ENCODE peak calls at places on chromosomes 16 and 17, in nine cellular contexts. One of them, this sample, is unnamed.

GRCh38 chr17:36468903-36469635 is 17.4 kb upstream of the ZNHIT3 start:
- DNase-seq in activated CD8-positive, alpha-beta T cell treated with anti-CD3 and anti-CD28 coated beads for 36 hours: no peak
- DNase-seq in GM10248: no peak
- DNase-seq in Panc1: no peak
- DNase-seq in breast epithelium: no peak
- DNase-seq in AG04450: no peak
- DNase-seq in bronchial epithelial cell: no peak
- DNase-seq in CD8-positive, alpha-beta T cell: no peak
- DNase-seq in cardiac fibroblast: no peak
- DNase-seq in this sample: no peak

GRCh38 chr17:15942207-15942833 is 2.6 kb upstream of the ADORA2B start:
- DNase-seq in activated CD8-positive, alpha-beta T cell treated with anti-CD3 and anti-CD28 coated beads for 36 hours: no peak
- DNase-seq in GM10248: no peak
- DNase-seq in Panc1: no peak
- DNase-seq in breast epithelium: no peak
- DNase-seq in AG04450: no peak
- DNase-seq in bronchial epithelial cell: peak; percentile 62
- DNase-seq in CD8-positive, alpha-beta T cell: no peak
- DNase-seq in cardiac fibroblast: peak; percentile 58
- DNase-seq in this sample: peak; percentile 27

GRCh38 chr17:9192010-9192409 is 170.7 kb downstream of the NTN1 start:
- DNase-seq in activated CD8-positive, alpha-beta T cell treated with anti-CD3 and anti-CD28 coated beads for 36 hours: no peak
- DNase-seq in GM10248: no peak
- DNase-seq in Panc1: no peak
- DNase-seq in breast epithelium: no peak
- DNase-seq in AG04450: no peak
- DNase-seq in bronchial epithelial cell: no peak
- DNase-seq in CD8-positive, alpha-beta T cell: no peak
- DNase-seq in cardiac fibroblast: peak; percentile 47
- DNase-seq in this sample: peak; percentile 47

GRCh38 chr17:5629133-5629532 is 44.8 kb upstream of the NLRP1 start:
- DNase-seq in activated CD8-positive, alpha-beta T cell treated with anti-CD3 and anti-CD28 coated beads for 36 hours: no peak
- DNase-seq in GM10248: no peak
- DNase-seq in Panc1: no peak
- DNase-seq in breast epithelium: no peak
- DNase-seq in AG04450: no peak
- DNase-seq in bronchial epithelial cell: no peak
- DNase-seq in CD8-positive, alpha-beta T cell: no peak
- DNase-seq in cardiac fibroblast: peak; percentile 22
- DNase-seq in this sample: no peak

GRCh38 chr17:31433811-31434210 is 42.3 kb downstream of the RAB11FIP4 start:
- DNase-seq in activated CD8-positive, alpha-beta T cell treated with anti-CD3 and anti-CD28 coated beads for 36 hours: no peak
- DNase-seq in GM10248: no peak
- DNase-seq in Panc1: no peak
- DNase-seq in breast epithelium: no peak
- DNase-seq in AG04450: no peak
- DNase-seq in bronchial epithelial cell: no peak
- DNase-seq in CD8-positive, alpha-beta T cell: no peak
- DNase-seq in cardiac fibroblast: no peak
- DNase-seq in this sample: no peak

GRCh38 chr17:77527836-77528505 is 387.2 kb downstream of the SEC14L1 start:
- DNase-seq in activated CD8-positive, alpha-beta T cell treated with anti-CD3 and anti-CD28 coated beads for 36 hours: no peak
- DNase-seq in GM10248: no peak
- DNase-seq in Panc1: no peak
- DNase-seq in breast epithelium: no peak
- DNase-seq in AG04450: no peak
- DNase-seq in bronchial epithelial cell: no peak
- DNase-seq in CD8-positive, alpha-beta T cell: no peak
- DNase-seq in cardiac fibroblast: no peak
- DNase-seq in this sample: no peak

GRCh38 chr16:17470002-17470870 is 524 bp downstream of the XYLT1 start:
- DNase-seq in activated CD8-positive, alpha-beta T cell treated with anti-CD3 and anti-CD28 coated beads for 36 hours: peak; percentile 47
- DNase-seq in GM10248: peak; percentile 45
- DNase-seq in Panc1: no peak
- DNase-seq in breast epithelium: no peak
- DNase-seq in AG04450: no peak
- DNase-seq in bronchial epithelial cell: no peak
- DNase-seq in CD8-positive, alpha-beta T cell: peak; percentile 67
- DNase-seq in cardiac fibroblast: peak; percentile 2
- DNase-seq in this sample: no peak

GRCh38 chr16:30351001-30351441 is 4.1 kb downstream of the CD2BP2 start:
- DNase-seq in activated CD8-positive, alpha-beta T cell treated with anti-CD3 and anti-CD28 coated beads for 36 hours: no peak
- DNase-seq in GM10248: no peak
- DNase-seq in Panc1: no peak
- DNase-seq in breast epithelium: no peak
- DNase-seq in AG04450: no peak
- DNase-seq in bronchial epithelial cell: no peak
- DNase-seq in CD8-positive, alpha-beta T cell: no peak
- DNase-seq in cardiac fibroblast: no peak
- DNase-seq in this sample: no peak

GRCh38 chr16:9077001-9077809 is 14.2 kb upstream of the HAPSTR1 start:
- DNase-seq in activated CD8-positive, alpha-beta T cell treated with anti-CD3 and anti-CD28 coated beads for 36 hours: peak; percentile 57
- DNase-seq in GM10248: no peak
- DNase-seq in Panc1: no peak
- DNase-seq in breast epithelium: no peak
- DNase-seq in AG04450: no peak
- DNase-seq in bronchial epithelial cell: peak; percentile 87
- DNase-seq in CD8-positive, alpha-beta T cell: no peak
- DNase-seq in cardiac fibroblast: peak; percentile 65
- DNase-seq in this sample: no peak

GRCh38 chr16:55503726-55504553 is 4.9 kb upstream of the LPCAT2 start:
- DNase-seq in activated CD8-positive, alpha-beta T cell treated with anti-CD3 and anti-CD28 coated beads for 36 hours: no peak
- DNase-seq in GM10248: no peak
- DNase-seq in Panc1: no peak
- DNase-seq in breast epithelium: no peak
- DNase-seq in AG04450: no peak
- DNase-seq in bronchial epithelial cell: no peak
- DNase-seq in CD8-positive, alpha-beta T cell: no peak
- DNase-seq in cardiac fibroblast: no peak
- DNase-seq in this sample: no peak

GRCh38 chr16:31916056-31916488 is 42.5 kb downstream of the ZNF267 start:
- DNase-seq in activated CD8-positive, alpha-beta T cell treated with anti-CD3 and anti-CD28 coated beads for 36 hours: no peak
- DNase-seq in GM10248: no peak
- DNase-seq in Panc1: no peak
- DNase-seq in breast epithelium: no peak
- DNase-seq in AG04450: no peak
- DNase-seq in bronchial epithelial cell: no peak
- DNase-seq in CD8-positive, alpha-beta T cell: no peak
- DNase-seq in cardiac fibroblast: no peak
- DNase-seq in this sample: no peak

GRCh38 chr16:82715160-82715559 is 88.4 kb downstream of the CDH13 start:
- DNase-seq in activated CD8-positive, alpha-beta T cell treated with anti-CD3 and anti-CD28 coated beads for 36 hours: no peak
- DNase-seq in GM10248: no peak
- DNase-seq in Panc1: no peak
- DNase-seq in breast epithelium: no peak
- DNase-seq in AG04450: no peak
- DNase-seq in bronchial epithelial cell: no peak
- DNase-seq in CD8-positive, alpha-beta T cell: no peak
- DNase-seq in cardiac fibroblast: no peak
- DNase-seq in this sample: no peak

GRCh38 chr17:42284020-42284369 is 4.3 kb upstream of the STAT5A start:
- DNase-seq in activated CD8-positive, alpha-beta T cell treated with anti-CD3 and anti-CD28 coated beads for 36 hours: no peak
- DNase-seq in GM10248: no peak
- DNase-seq in Panc1: no peak
- DNase-seq in breast epithelium: no peak
- DNase-seq in AG04450: no peak
- DNase-seq in bronchial epithelial cell: no peak
- DNase-seq in CD8-positive, alpha-beta T cell: no peak
- DNase-seq in cardiac fibroblast: no peak
- DNase-seq in this sample: no peak

GRCh38 chr16:20774703-20775362 is 11.0 kb downstream of the ACSM3 start:
- DNase-seq in activated CD8-positive, alpha-beta T cell treated with anti-CD3 and anti-CD28 coated beads for 36 hours: peak; percentile 83
- DNase-seq in GM10248: peak; percentile 65
- DNase-seq in Panc1: peak; percentile 73
- DNase-seq in breast epithelium: no peak
- DNase-seq in AG04450: peak; percentile 6
- DNase-seq in bronchial epithelial cell: peak; percentile 82
- DNase-seq in CD8-positive, alpha-beta T cell: peak; percentile 50
- DNase-seq in cardiac fibroblast: peak; percentile 74
- DNase-seq in this sample: peak; percentile 81
- TF ChIP-seq CTCF in activated CD8-positive, alpha-beta T cell treated with anti-CD3 and anti-CD28 coated beads for 36 hours: peak; percentile 67
- TF ChIP-seq CTCF in GM10248: peak; percentile 67
- TF ChIP-seq CTCF in Panc1: peak; percentile 90
- TF ChIP-seq CTCF in breast epithelium: no peak
- TF ChIP-seq CTCF in AG04450: peak; percentile 72
- TF ChIP-seq CTCF in bronchial epithelial cell: peak; percentile 96
- TF ChIP-seq CTCF in CD8-positive, alpha-beta T cell: peak; percentile 36
- TF ChIP-seq CTCF in cardiac fibroblast: peak; percentile 90
- TF ChIP-seq CTCF in this sample: peak; percentile 66

DNA sequence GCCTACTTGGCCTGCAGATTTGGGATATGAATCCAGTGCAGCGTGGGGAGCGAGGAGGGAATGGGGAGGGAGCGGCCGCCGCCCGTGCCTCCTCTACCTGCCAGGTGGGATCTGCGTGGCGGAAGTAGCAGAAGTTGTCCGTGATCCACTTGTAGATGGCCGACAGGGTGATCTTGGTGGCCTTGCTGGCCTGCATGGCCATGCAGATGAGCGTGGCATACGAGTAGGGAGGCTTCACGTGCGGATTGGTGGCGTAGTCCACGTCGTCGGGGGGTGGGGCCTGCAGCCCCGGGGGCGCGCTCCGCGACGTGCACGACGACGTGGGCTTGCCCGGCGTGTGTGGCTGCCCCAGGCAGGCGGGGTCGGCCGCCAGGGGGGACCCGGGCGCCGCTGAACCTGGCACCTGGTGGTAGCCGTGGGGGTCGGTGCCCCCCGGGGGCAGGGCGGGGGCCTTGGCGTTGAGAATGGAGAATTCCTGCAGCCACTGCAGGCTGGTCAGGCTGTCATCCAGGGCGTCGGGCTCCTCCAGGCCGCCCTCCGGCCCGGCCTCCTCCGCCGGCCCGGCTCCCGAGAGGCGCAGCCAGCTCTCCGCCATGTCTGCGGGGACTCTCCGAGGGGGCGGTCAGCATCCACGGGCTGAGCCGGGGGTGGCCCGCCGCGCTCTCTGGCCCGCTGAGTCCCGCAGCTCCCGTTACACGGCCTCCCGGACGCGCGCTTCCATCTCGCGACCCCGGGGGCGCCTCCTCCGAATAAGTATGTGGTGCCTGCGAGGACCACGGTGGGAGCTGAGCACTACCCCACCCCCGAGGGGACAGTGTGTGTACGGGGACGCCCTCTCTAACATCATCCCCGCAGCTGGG is 1.0 kb downstream of the FOXJ1 start:
- DNase-seq in activated CD8-positive, alpha-beta T cell treated with anti-CD3 and anti-CD28 coated beads for 36 hours: peak; percentile 76
- DNase-seq in GM10248: peak; percentile 65
- DNase-seq in Panc1: no peak
- DNase-seq in breast epithelium: no peak
- DNase-seq in AG04450: no peak
- DNase-seq in bronchial epithelial cell: no peak
- DNase-seq in CD8-positive, alpha-beta T cell: peak; percentile 77
- DNase-seq in cardiac fibroblast: no peak
- DNase-seq in this sample: no peak
- TF ChIP-seq CTCF in activated CD8-positive, alpha-beta T cell treated with anti-CD3 and anti-CD28 coated beads for 36 hours: no peak
- TF ChIP-seq CTCF in GM10248: no peak
- TF ChIP-seq CTCF in Panc1: no peak
- TF ChIP-seq CTCF in breast epithelium: no peak
- TF ChIP-seq CTCF in AG04450: no peak
- TF ChIP-seq CTCF in bronchial epithelial cell: no peak
- TF ChIP-seq CTCF in CD8-positive, alpha-beta T cell: peak; percentile 52
- TF ChIP-seq CTCF in cardiac fibroblast: no peak
- TF ChIP-seq CTCF in this sample: no peak

GRCh38 chr16:87543436-87544191 is 50.8 kb upstream of the ZCCHC14 start:
- DNase-seq in activated CD8-positive, alpha-beta T cell treated with anti-CD3 and anti-CD28 coated beads for 36 hours: peak; percentile 43
- DNase-seq in GM10248: no peak
- DNase-seq in Panc1: no peak
- DNase-seq in breast epithelium: no peak
- DNase-seq in AG04450: no peak
- DNase-seq in bronchial epithelial cell: no peak
- DNase-seq in CD8-positive, alpha-beta T cell: no peak
- DNase-seq in cardiac fibroblast: peak; percentile 42
- DNase-seq in this sample: no peak
- TF ChIP-seq CTCF in activated CD8-positive, alpha-beta T cell treated with anti-CD3 and anti-CD28 coated beads for 36 hours: no peak
- TF ChIP-seq CTCF in GM10248: no peak
- TF ChIP-seq CTCF in Panc1: no peak
- TF ChIP-seq CTCF in breast epithelium: no peak
- TF ChIP-seq CTCF in AG04450: peak; percentile 49
- TF ChIP-seq CTCF in bronchial epithelial cell: no peak
- TF ChIP-seq CTCF in CD8-positive, alpha-beta T cell: no peak
- TF ChIP-seq CTCF in cardiac fibroblast: peak; percentile 17
- TF ChIP-seq CTCF in this sample: no peak

GRCh38 chr17:50629902-50630301 is 4.8 kb upstream of the ABCC3 start:
- DNase-seq in activated CD8-positive, alpha-beta T cell treated with anti-CD3 and anti-CD28 coated beads for 36 hours: no peak
- DNase-seq in GM10248: no peak
- DNase-seq in Panc1: no peak
- DNase-seq in breast epithelium: no peak
- DNase-seq in AG04450: no peak
- DNase-seq in bronchial epithelial cell: no peak
- DNase-seq in CD8-positive, alpha-beta T cell: no peak
- DNase-seq in cardiac fibroblast: no peak
- DNase-seq in this sample: no peak

GRCh38 chr17:50631908-50632571 is 2.6 kb upstream of the ABCC3 start:
- DNase-seq in activated CD8-positive, alpha-beta T cell treated with anti-CD3 and anti-CD28 coated beads for 36 hours: no peak
- DNase-seq in GM10248: no peak
- DNase-seq in Panc1: no peak
- DNase-seq in breast epithelium: no peak
- DNase-seq in AG04450: no peak
- DNase-seq in bronchial epithelial cell: peak; percentile 67
- DNase-seq in CD8-positive, alpha-beta T cell: no peak
- DNase-seq in cardiac fibroblast: peak; percentile 17
- DNase-seq in this sample: no peak

GRCh38 chr17:50632637-50633036 is 2.0 kb upstream of the ABCC3 start:
- DNase-seq in activated CD8-positive, alpha-beta T cell treated with anti-CD3 and anti-CD28 coated beads for 36 hours: no peak
- DNase-seq in GM10248: no peak
- DNase-seq in Panc1: no peak
- DNase-seq in breast epithelium: no peak
- DNase-seq in AG04450: no peak
- DNase-seq in bronchial epithelial cell: no peak
- DNase-seq in CD8-positive, alpha-beta T cell: no peak
- DNase-seq in cardiac fibroblast: no peak
- DNase-seq in this sample: no peak

GRCh38 chr17:50631195-50631907 is 3.3 kb upstream of the ABCC3 start:
- DNase-seq in activated CD8-positive, alpha-beta T cell treated with anti-CD3 and anti-CD28 coated beads for 36 hours: no peak
- DNase-seq in GM10248: no peak
- DNase-seq in Panc1: no peak
- DNase-seq in breast epithelium: no peak
- DNase-seq in AG04450: no peak
- DNase-seq in bronchial epithelial cell: no peak
- DNase-seq in CD8-positive, alpha-beta T cell: no peak
- DNase-seq in cardiac fibroblast: peak; percentile 14
- DNase-seq in this sample: no peak

DNA sequence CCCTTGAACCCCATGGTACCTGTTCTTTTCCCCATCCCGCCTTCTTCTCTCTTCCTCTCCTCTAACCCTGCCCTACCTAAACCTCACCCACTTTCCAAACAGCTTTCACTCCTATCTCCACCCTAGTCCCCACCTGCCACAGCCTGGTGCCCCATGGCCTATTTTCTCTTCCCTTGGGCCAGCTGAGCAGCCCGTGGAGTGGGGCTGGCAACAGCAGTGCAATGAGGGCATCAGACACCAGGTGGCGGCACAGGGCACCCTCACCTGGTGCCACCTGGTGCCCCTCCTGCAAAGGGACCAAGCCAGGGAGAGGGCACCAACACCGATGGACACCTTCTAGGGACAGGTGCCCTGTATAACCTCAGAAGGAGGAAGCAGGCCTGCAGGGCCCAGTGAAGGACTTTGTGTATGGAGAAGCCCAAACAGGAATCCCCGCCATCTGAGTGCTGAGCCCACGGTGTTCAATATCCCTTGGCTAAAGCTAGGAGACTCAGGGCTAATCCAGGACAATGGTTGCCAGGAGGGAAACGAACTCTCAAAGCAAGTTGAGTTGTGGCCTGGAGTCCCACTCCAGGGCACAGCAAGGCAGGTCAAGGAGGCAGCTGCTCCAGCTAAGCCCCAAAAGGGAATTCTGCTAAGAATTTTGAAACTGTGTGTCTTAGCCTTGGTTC is 4.0 kb upstream of the ABCC3 start:
- DNase-seq in activated CD8-positive, alpha-beta T cell treated with anti-CD3 and anti-CD28 coated beads for 36 hours: peak; percentile 72
- DNase-seq in GM10248: peak; percentile 69
- DNase-seq in Panc1: no peak
- DNase-seq in breast epithelium: peak; percentile 60
- DNase-seq in AG04450: no peak
- DNase-seq in bronchial epithelial cell: peak; percentile 31
- DNase-seq in CD8-positive, alpha-beta T cell: peak; percentile 73
- DNase-seq in cardiac fibroblast: peak; percentile 22
- DNase-seq in this sample: peak; percentile 69
- TF ChIP-seq CTCF in activated CD8-positive, alpha-beta T cell treated with anti-CD3 and anti-CD28 coated beads for 36 hours: peak; percentile 81
- TF ChIP-seq CTCF in GM10248: peak; percentile 57
- TF ChIP-seq CTCF in Panc1: peak; percentile 95
- TF ChIP-seq CTCF in breast epithelium: peak; percentile 86
- TF ChIP-seq CTCF in AG04450: peak; percentile 72
- TF ChIP-seq CTCF in bronchial epithelial cell: peak; percentile 95
- TF ChIP-seq CTCF in CD8-positive, alpha-beta T cell: peak; percentile 72
- TF ChIP-seq CTCF in cardiac fibroblast: peak; percentile 83
- TF ChIP-seq CTCF in this sample: peak; percentile 91

This sample was measured in MCF 10A.